ENCODE peak calls at places on chromosomes 11 and 22, in six cellular contexts. F is A549, S is K562, K is endothelial cell of umbilical vein, V is HepG2, U is GM12878. I is an unnamed sample.

GRCh38 chr11:110907629-110908028 is 195.4 kb upstream of the ARHGAP20 start:
- DNase-seq in U (no peak), V (no peak), K (peak), S (no peak), F (peak), I (peak)

GRCh38 chr11:125433454-125434121 is 62.5 kb downstream of the FEZ1 start:
- DNase-seq in S (peak), F (peak), K (peak), V (peak), U (no peak), I (peak)

GRCh38 chr11:59200421-59200746 is 12.3 kb downstream of the MPEG1 start:
- DNase-seq in F (no peak), U (no peak), V (no peak), S (no peak), K (no peak), I (no peak)

GRCh38 chr11:13140028-13140870 is 131.1 kb downstream of the RASSF10 start:
- DNase-seq in U (peak), F (peak), V (peak), K (no peak), S (no peak), I (peak)

GRCh38 chr11:35458846-35459245 is 39.5 kb upstream of the SLC1A2 start:
- DNase-seq in K (no peak), F (no peak), S (no peak), U (no peak), V (no peak), I (no peak)

GRCh38 chr11:8567597-8568198 is 26.3 kb downstream of the STK33 start:
- DNase-seq in F (no peak), V (no peak), K (peak), S (no peak), U (no peak), I (no peak)

GRCh38 chr11:36452231-36452630 is 57.8 kb downstream of the TRAF6 start:
- DNase-seq in K (no peak), V (no peak), F (no peak), S (no peak), U (no peak), I (peak)

GRCh38 chr11:62264004-62264403 is 6.0 kb upstream of the SCGB2A2 start:
- DNase-seq in K (peak), V (no peak), U (no peak), S (no peak), F (no peak), I (no peak)

GRCh38 chr11:10885703-10886363 is 28.0 kb upstream of the ZBED5 start:
- DNase-seq in S (no peak), F (peak), U (no peak), V (no peak), K (no peak), I (no peak)

GRCh38 chr11:105268404-105269062 is 129.0 kb upstream of the CARD18 start:
- DNase-seq in K (no peak), F (no peak), S (no peak), U (no peak), V (no peak), I (no peak)

GRCh38 chr11:105269862-105270261 is 130.3 kb upstream of the CARD18 start:
- DNase-seq in F (no peak), K (no peak), V (no peak), S (no peak), U (no peak), I (no peak)

DNA sequence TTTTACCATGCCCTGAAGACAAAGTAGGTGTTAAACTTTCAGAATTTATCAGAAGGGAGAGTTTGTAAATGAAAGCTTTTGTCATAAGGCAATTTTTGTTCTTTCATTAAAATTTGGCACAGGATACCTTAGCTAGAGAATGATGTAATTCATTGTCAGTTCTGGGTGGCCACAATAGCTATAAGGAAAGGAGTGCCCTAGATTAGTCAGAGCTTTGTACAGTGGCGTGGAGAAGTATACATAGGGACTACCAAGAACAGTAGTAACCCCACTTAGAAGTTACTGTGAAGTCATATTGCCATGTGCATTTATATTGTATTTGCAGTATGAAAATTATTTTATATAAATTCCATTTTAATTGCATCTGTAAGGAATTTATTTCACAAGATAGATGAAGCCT is 126.3 kb upstream of the CARD18 start:
- DNase-seq in S (no peak), V (no peak), K (peak), F (no peak), U (no peak), I (no peak)
- TF ChIP-seq MYC in S (no peak), V (no peak), K (no peak), F (no peak), U (no peak), I (no peak)

DNA sequence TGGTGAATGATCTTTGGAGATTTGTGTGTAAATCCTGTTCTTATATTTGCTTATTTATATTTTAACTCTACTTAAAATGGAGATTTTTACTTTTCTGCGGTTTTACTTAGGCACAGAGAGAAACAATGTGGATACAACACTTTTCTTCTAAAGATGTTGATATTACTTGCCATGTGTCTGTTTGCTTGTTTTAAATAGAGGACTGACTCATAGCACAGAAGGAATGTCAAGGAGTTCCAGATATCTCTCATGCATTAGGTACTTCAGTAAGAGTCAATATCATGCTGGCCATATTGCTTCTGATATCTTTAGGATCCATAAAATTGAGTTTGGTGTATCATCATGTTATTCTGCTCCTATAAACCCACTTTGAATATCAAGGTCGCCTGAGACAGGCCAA is 395.0 kb downstream of the OPCML start:
- DNase-seq in K (no peak), S (no peak), U (no peak), F (no peak), V (no peak), I (no peak)
- H3K4me3 ChIP-seq in K (no peak), S (no peak), U (no peak), F (no peak), V (no peak), I (no peak)

DNA sequence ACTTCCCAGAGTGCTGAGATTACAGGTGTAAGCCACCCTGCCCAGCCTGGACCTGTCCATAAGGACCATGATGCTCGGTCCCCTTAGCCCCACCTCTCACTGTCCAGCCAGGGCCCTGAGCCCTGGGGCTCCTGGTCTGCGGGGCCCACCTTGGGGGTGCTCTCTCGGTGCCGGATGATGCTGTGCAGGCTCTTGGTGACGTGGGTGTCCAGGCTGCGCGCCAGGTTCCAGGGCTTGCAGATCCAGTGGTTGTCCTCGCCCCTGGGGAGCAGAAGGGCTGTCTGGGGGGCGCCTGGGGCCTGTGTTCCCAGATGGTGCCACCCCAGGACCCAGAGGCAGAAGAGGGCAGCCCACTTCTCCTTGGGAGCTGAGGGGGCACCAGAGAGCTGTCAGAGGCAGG is 13.4 kb downstream of the TTLL12 start:
- DNase-seq in V (no peak), U (no peak), F (no peak), K (no peak), S (no peak), I (no peak)
- TF ChIP-seq MYC in V (no peak), U (no peak), F (no peak), K (no peak), S (no peak), I (no peak)

DNA sequence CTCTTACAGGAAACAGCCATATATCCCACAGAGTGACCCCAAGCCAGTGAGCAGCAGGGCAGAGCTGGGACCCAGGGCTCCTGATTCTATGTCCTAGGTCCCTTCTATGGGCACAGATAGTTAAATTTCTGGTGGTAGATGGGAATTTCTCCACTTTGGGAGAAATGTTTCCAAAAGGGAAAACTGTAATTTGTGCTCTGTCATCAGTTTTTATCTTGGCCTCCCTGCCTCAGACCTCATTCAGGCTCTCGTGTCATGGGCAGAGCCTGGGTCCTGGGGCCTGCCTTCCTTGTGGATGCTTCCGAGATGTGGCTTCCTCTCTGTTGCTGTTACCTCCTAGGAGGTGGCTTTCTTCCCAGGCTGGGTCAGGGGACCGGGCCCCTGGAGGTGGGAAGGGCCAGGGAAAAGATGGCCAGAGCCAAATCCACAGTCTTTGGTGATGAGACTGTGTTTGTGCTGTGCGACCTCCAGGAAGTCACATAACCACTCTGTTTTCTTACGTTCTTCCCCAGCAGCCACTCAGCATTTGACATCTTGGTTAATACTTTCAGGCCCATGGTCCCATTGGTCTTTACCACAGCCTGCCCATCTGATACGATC is 8.6 kb downstream of the LRRC32 start:
- DNase-seq in K (no peak), U (no peak), V (no peak), S (no peak), F (no peak), I (no peak)
- H3K4me3 ChIP-seq in K (no peak), U (no peak), V (no peak), S (no peak), F (no peak), I (no peak)

GRCh38 chr11:72631806-72632731 is 42.2 kb downstream of the PDE2A start:
- DNase-seq in F (no peak), V (no peak), K (peak), U (no peak), S (peak), I (no peak)
- TF ChIP-seq MYC in F (no peak), V (no peak), K (peak), U (no peak), S (no peak), I (no peak)

GRCh38 chr11:57476223-57476882 is 16.0 kb downstream of the RTN4RL2 start:
- DNase-seq in V (no peak), K (no peak), S (no peak), F (no peak), U (no peak), I (no peak)

GRCh38 chr11:57476883-57477506 is 16.7 kb downstream of the RTN4RL2 start:
- DNase-seq in S (no peak), V (no peak), U (no peak), K (no peak), F (peak), I (peak)

GRCh38 chr11:57475191-57475590 is 14.9 kb downstream of the RTN4RL2 start:
- DNase-seq in S (no peak), F (no peak), K (no peak), V (no peak), U (no peak), I (no peak)

GRCh38 chr11:57474751-57475115 is 14.4 kb downstream of the RTN4RL2 start:
- DNase-seq in K (no peak), U (no peak), F (no peak), S (no peak), V (no peak), I (peak)

DNA sequence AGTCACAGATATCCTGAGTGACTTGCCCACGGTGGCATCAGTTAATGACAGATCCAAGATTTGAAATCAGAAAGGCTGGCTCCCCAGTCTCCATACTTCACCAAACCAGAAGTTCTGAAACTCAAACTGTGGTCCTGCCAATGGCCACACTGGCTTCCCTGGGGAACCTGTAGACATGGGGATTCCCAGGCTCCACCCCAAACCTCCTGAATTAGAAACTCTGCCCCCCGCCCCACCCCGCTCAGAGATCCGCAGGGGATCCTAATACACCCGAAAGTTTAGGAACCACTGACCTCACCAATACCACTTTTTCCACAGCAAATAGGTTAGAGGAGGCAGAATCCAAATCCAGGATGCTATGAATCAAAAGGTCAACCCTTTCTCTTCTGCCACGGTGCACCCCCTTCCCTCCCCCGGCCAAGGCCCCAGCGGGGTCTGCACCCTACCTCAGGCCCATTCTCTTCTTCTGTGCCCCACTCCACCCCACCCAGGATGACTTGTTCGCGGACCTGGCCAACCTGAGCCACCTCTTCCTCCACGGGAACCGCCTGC is 15.4 kb downstream of the RTN4RL2 start:
- DNase-seq in U (no peak), V (no peak), F (no peak), S (no peak), K (no peak), I (no peak)
- H3K4me3 ChIP-seq in U (peak), V (no peak), F (no peak), S (no peak), K (no peak), I (no peak)

GRCh38 chr11:69634590-69634989 is 6.4 kb upstream of the CCND1 start:
- DNase-seq in V (no peak), U (no peak), K (no peak), F (no peak), S (no peak), I (no peak)

GRCh38 chr11:69634069-69634468 is 6.9 kb upstream of the CCND1 start:
- DNase-seq in F (no peak), V (no peak), U (no peak), K (no peak), S (no peak), I (no peak)

GRCh38 chr11:69632900-69633299 is 8.1 kb upstream of the CCND1 start:
- DNase-seq in K (no peak), V (no peak), S (no peak), F (no peak), U (no peak), I (no peak)

GRCh38 chr11:69627551-69627950 is 13.4 kb upstream of the CCND1 start:
- DNase-seq in S (no peak), U (no peak), K (no peak), V (no peak), F (no peak), I (no peak)

DNA sequence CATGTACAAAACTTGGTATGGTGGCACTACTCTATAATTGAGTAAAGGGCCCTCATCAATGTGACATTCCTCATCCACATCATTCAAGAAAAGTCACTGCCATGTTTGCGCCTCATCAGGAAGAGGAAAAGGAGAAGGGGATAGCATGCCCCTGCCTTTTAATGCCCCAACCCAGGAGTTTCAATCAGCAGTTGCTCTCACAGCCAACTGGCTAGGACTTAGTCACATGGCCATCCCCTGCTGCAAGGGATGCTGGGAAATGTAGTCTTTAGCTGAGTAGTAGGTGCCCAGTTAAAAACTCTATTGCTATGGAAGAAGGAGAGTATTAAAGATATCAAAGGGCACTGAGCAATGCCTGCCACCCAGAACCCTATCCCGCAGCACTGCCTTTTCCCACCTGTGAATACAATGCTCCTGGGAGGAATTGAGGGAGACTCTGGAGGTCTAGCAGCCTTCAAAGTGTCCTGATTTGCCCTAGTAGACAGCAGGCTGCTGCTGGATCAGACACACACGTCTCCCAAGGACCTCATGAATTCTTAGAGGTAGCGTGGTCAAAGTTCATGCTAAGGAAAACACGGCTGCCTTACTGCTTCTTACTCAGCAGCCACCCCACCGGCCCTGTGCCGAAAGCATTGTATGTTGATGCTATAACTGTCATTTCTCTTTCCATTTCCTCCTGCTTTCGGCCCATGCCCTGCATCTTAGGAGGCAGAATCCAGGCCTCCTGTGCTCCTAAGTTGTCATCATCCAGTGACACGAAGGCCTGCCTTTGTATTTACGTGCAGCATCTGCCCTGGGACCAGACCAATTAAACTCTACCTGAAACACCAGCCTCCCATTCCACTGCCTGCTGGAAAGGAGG is 10.7 kb upstream of the CCND1 start:
- DNase-seq in K (peak), S (peak), V (no peak), U (no peak), F (peak), I (peak)
- TF ChIP-seq MYC in K (no peak), S (no peak), V (no peak), U (no peak), F (no peak), I (no peak)

I was measured in NB4.